ENCODE peak calls at places on chromosomes 12 and 14, in four cellular contexts. One of them, this sample, is unnamed.
A peak's percentile ranks its signal among the peaks of the same experiment; 100 is the strongest.

GRCh38 chr12:91178139-91178561 is 4.5 kb downstream of the DCN start:
- DNase-seq in GM03348: peak; percentile 30
- DNase-seq in AG08396: no peak
- DNase-seq in HT-29: peak; percentile 30
- DNase-seq in this sample: no peak

GRCh38 chr14:104577457-104578301 is 1.9 kb upstream of the C14orf180 start:
- DNase-seq in GM03348: no peak
- DNase-seq in AG08396: no peak
- DNase-seq in HT-29: no peak
- DNase-seq in this sample: no peak

GRCh38 chr12:49010092-49010668 is 8.4 kb downstream of the PRKAG1 start:
- DNase-seq in GM03348: no peak
- DNase-seq in AG08396: no peak
- DNase-seq in HT-29: no peak
- DNase-seq in this sample: no peak

GRCh38 chr14:105223260-105223659 is 25.1 kb upstream of the BTBD6 start:
- DNase-seq in GM03348: no peak
- DNase-seq in AG08396: no peak
- DNase-seq in HT-29: no peak
- DNase-seq in this sample: no peak

GRCh38 chr12:9066755-9067433 is 48.8 kb downstream of the A2M start:
- DNase-seq in GM03348: no peak
- DNase-seq in AG08396: peak; percentile 21
- DNase-seq in HT-29: no peak
- DNase-seq in this sample: no peak

GRCh38 chr12:92861381-92861780 is 67.7 kb downstream of the EEA1 start:
- DNase-seq in GM03348: no peak
- DNase-seq in AG08396: no peak
- DNase-seq in HT-29: no peak
- DNase-seq in this sample: no peak

GRCh38 chr12:96187675-96188355 is 6.4 kb upstream of the ELK3 start:
- DNase-seq in GM03348: no peak
- DNase-seq in AG08396: no peak
- DNase-seq in HT-29: no peak
- DNase-seq in this sample: no peak

GRCh38 chr12:68638721-68639395 is 28.2 kb downstream of the RAP1B start:
- DNase-seq in GM03348: no peak
- DNase-seq in AG08396: no peak
- DNase-seq in HT-29: no peak
- DNase-seq in this sample: no peak

GRCh38 chr14:104967414-104968152 is 10.6 kb downstream of the AHNAK2 start:
- DNase-seq in GM03348: peak; percentile 70
- DNase-seq in AG08396: peak; percentile 58
- DNase-seq in HT-29: no peak
- DNase-seq in this sample: peak; percentile 75

GRCh38 chr12:30977537-30978349 is 51.2 kb downstream of the TSPAN11 start:
- DNase-seq in GM03348: no peak
- DNase-seq in AG08396: no peak
- DNase-seq in HT-29: no peak
- DNase-seq in this sample: no peak

GRCh38 chr14:65922166-65922565 is 509.6 kb downstream of the FUT8 start:
- DNase-seq in GM03348: peak; percentile 16
- DNase-seq in AG08396: no peak
- DNase-seq in HT-29: no peak
- DNase-seq in this sample: no peak

GRCh38 chr12:3717283-3717974 is 35.5 kb downstream of the CRACR2A start:
- DNase-seq in GM03348: no peak
- DNase-seq in AG08396: no peak
- DNase-seq in HT-29: no peak
- DNase-seq in this sample: no peak

GRCh38 chr12:96310067-96310466 is 90.2 kb downstream of the CDK17 start:
- DNase-seq in GM03348: no peak
- DNase-seq in AG08396: no peak
- DNase-seq in HT-29: no peak
- DNase-seq in this sample: no peak

GRCh38 chr12:124040286-124040685 is 67.3 kb downstream of the ZNF664 start:
- DNase-seq in GM03348: no peak
- DNase-seq in AG08396: no peak
- DNase-seq in HT-29: no peak
- DNase-seq in this sample: no peak

GRCh38 chr14:97138801-97139200 is 341.6 kb downstream of the VRK1 start:
- DNase-seq in GM03348: no peak
- DNase-seq in AG08396: no peak
- DNase-seq in HT-29: no peak
- DNase-seq in this sample: no peak

GRCh38 chr14:79842270-79842669 is 369.0 kb downstream of the DIO2 start:
- DNase-seq in GM03348: peak; percentile 79
- DNase-seq in AG08396: peak; percentile 36
- DNase-seq in HT-29: no peak
- DNase-seq in this sample: no peak

GRCh38 chr12:19482551-19483109 is 43.3 kb downstream of the AEBP2 start:
- DNase-seq in GM03348: no peak
- DNase-seq in AG08396: no peak
- DNase-seq in HT-29: no peak
- DNase-seq in this sample: no peak

GRCh38 chr14:50794063-50794645 is 36.8 kb downstream of the NIN start:
- DNase-seq in GM03348: no peak
- DNase-seq in AG08396: no peak
- DNase-seq in HT-29: no peak
- DNase-seq in this sample: no peak

GRCh38 chr12:38880288-38880687 is 25.1 kb downstream of the CPNE8 start:
- DNase-seq in GM03348: no peak
- DNase-seq in AG08396: no peak
- DNase-seq in HT-29: no peak
- DNase-seq in this sample: no peak

GRCh38 chr14:94572637-94573303 is 8.5 kb upstream of the SERPINA5 start:
- DNase-seq in GM03348: no peak
- DNase-seq in AG08396: no peak
- DNase-seq in HT-29: no peak
- DNase-seq in this sample: no peak

GRCh38 chr14:49997991-49998390 is 105.1 kb downstream of the ARF6 start:
- DNase-seq in GM03348: no peak
- DNase-seq in AG08396: no peak
- DNase-seq in HT-29: no peak
- DNase-seq in this sample: no peak

GRCh38 chr12:52063081-52063985 is 6.4 kb upstream of the ATG101 start:
- DNase-seq in GM03348: no peak
- DNase-seq in AG08396: no peak
- DNase-seq in HT-29: no peak
- DNase-seq in this sample: no peak

GRCh38 chr12:106774808-106775524 is 484 bp downstream of the RIC8B start:
- DNase-seq in GM03348: peak; percentile 64
- DNase-seq in AG08396: peak; percentile 39
- DNase-seq in HT-29: peak; percentile 17
- DNase-seq in this sample: no peak

GRCh38 chr12:22668441-22668840 is 43.5 kb downstream of the ETNK1 start:
- DNase-seq in GM03348: no peak
- DNase-seq in AG08396: no peak
- DNase-seq in HT-29: no peak
- DNase-seq in this sample: no peak

GRCh38 chr12:6692888-6693287 is 3.7 kb upstream of the ZNF384 start:
- DNase-seq in GM03348: no peak
- DNase-seq in AG08396: no peak
- DNase-seq in HT-29: no peak
- DNase-seq in this sample: no peak

GRCh38 chr14:99321236-99321925 is 49.4 kb upstream of the BCL11B start:
- DNase-seq in GM03348: no peak
- DNase-seq in AG08396: no peak
- DNase-seq in HT-29: no peak
- DNase-seq in this sample: no peak

GRCh38 chr14:74913986-74914573 is 9.0 kb downstream of the RPS6KL1 start:
- DNase-seq in GM03348: peak; percentile 89
- DNase-seq in AG08396: peak; percentile 86
- DNase-seq in HT-29: peak; percentile 69
- DNase-seq in this sample: peak; percentile 67

GRCh38 chr12:92602476-92602875 is 100.3 kb upstream of the PLEKHG7 start:
- DNase-seq in GM03348: peak; percentile 26
- DNase-seq in AG08396: no peak
- DNase-seq in HT-29: peak; percentile 11
- DNase-seq in this sample: no peak

GRCh38 chr12:90235642-90236041 is 527.0 kb upstream of the ATP2B1 start:
- DNase-seq in GM03348: no peak
- DNase-seq in AG08396: no peak
- DNase-seq in HT-29: no peak
- DNase-seq in this sample: no peak

GRCh38 chr14:103243764-103244737 is 90.0 kb upstream of the EIF5 start:
- DNase-seq in GM03348: no peak
- DNase-seq in AG08396: no peak
- DNase-seq in HT-29: no peak
- DNase-seq in this sample: no peak

GRCh38 chr12:3236345-3237153 is 159.4 kb downstream of the TSPAN9 start:
- DNase-seq in GM03348: peak; percentile 50
- DNase-seq in AG08396: peak; percentile 79
- DNase-seq in HT-29: peak; percentile 79
- DNase-seq in this sample: no peak